ENCODE peak calls at places on chromosomes 16 and 17, in five cellular contexts. G, R, E, Q and B are unnamed samples.
A peak's percentile ranks its signal among the peaks of the same experiment; 100 is the strongest.

GRCh38 chr16:10408824-10409381 is 23.0 kb downstream of the ATF7IP2 start:
- DNase-seq in Q (peak; percentile 38), G (no peak), R (peak; percentile 50), E (no peak), B (peak; percentile 38)

GRCh38 chr16:89828199-89828869 is at the start of gene SPIRE2:
- DNase-seq in G (no peak), E (no peak), R (peak; percentile 85), Q (no peak), B (peak; percentile 87)

GRCh38 chr17:32794533-32795246 is 82.2 kb downstream of the MYO1D start:
- DNase-seq in R (peak; percentile 85), G (no peak), E (no peak), Q (peak; percentile 87), B (peak; percentile 25)

GRCh38 chr17:59828478-59828760 is 64.3 kb downstream of the TUBD1 start:
- DNase-seq in G (no peak), E (no peak), R (no peak), Q (no peak), B (no peak)

GRCh38 chr17:80786470-80786869 is 205.2 kb upstream of the CHMP6 start:
- DNase-seq in Q (no peak), R (no peak), E (no peak), G (no peak), B (no peak)

GRCh38 chr17:82830249-82830661 is 9.6 kb downstream of the ZNF750 start:
- DNase-seq in R (no peak), Q (no peak), E (no peak), G (no peak), B (no peak)

GRCh38 chr17:43966276-43966675 is 12.5 kb upstream of the PYY start:
- DNase-seq in R (no peak), G (no peak), E (no peak), Q (no peak), B (no peak)

GRCh38 chr16:78505544-78506371 is 406.3 kb downstream of the WWOX start:
- DNase-seq in Q (peak; percentile 80), R (peak; percentile 17), E (no peak), G (no peak), B (peak; percentile 26)

GRCh38 chr17:75869282-75870141 is 8.9 kb downstream of the TRIM47 start:
- DNase-seq in E (no peak), Q (peak; percentile 99), G (peak; percentile 56), R (no peak), B (peak; percentile 17)

GRCh38 chr17:62727916-62728672 is 80.0 kb downstream of the MARCHF10 start:
- DNase-seq in R (peak; percentile 19), G (no peak), E (no peak), Q (no peak), B (peak; percentile 44)

GRCh38 chr16:85041184-85041928 is 13.8 kb downstream of the KIAA0513 start:
- DNase-seq in Q (no peak), E (no peak), R (no peak), G (no peak), B (no peak)

GRCh38 chr16:81798311-81799137 is 19.4 kb downstream of the PLCG2 start:
- DNase-seq in Q (no peak), G (no peak), R (no peak), E (peak; percentile 97), B (peak; percentile 12)

GRCh38 chr17:38611872-38612376 is 6.2 kb upstream of the SRCIN1 start:
- DNase-seq in E (no peak), G (no peak), R (no peak), Q (no peak), B (no peak)

GRCh38 chr16:54197758-54198157 is 88.8 kb downstream of the IRX3 start:
- DNase-seq in E (no peak), G (no peak), R (no peak), Q (no peak), B (no peak)

GRCh38 chr17:8955021-8955420 is 10.5 kb downstream of the PIK3R5 start:
- DNase-seq in G (no peak), R (no peak), E (no peak), Q (no peak), B (no peak)

GRCh38 chr17:42097691-42098661 is at the start of gene ZNF385C:
- DNase-seq in Q (no peak), E (no peak), R (no peak), G (no peak), B (peak; percentile 62)

DNA sequence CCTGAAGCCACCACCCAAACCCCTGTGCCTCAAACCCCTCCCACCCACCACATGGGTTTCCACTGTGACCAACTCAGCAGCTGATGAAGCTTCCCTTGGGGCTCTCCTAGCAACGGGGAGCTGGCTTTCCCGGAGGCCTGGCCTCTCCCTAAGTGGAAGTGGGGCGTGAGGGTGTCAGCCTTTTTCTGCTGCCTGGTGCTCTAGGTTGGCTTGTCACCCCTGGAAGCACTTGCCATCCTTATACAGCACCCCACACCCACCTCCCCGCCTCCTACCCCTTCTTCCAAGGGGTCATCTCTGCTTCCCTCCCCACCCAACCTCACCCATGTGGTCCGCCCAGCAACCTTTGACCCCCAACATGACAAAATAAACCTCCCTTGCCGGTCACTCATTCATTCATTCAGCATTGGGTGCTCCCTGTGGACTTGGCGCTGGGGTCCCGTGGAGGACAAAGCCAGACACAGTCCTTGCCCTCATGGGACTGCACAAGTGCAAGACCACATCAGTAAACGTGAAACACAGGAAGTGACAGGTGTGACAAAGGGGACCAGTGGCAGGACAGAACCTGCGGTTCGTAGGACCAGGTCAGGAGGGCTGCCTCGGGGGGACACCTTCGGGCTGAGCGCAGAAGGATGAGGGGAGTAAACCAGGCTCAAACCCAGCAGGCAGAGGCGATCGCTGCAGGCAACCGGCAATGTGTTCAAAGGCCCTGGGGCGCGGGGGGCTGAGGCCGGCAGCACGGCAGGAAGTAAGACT is 185.2 kb downstream of the SEC14L1 start:
- DNase-seq in G (no peak), Q (no peak), R (no peak), E (no peak), B (no peak)
- TF ChIP-seq JUNB in G (no peak), Q (no peak), R (no peak), E (no peak), B (no peak)

DNA sequence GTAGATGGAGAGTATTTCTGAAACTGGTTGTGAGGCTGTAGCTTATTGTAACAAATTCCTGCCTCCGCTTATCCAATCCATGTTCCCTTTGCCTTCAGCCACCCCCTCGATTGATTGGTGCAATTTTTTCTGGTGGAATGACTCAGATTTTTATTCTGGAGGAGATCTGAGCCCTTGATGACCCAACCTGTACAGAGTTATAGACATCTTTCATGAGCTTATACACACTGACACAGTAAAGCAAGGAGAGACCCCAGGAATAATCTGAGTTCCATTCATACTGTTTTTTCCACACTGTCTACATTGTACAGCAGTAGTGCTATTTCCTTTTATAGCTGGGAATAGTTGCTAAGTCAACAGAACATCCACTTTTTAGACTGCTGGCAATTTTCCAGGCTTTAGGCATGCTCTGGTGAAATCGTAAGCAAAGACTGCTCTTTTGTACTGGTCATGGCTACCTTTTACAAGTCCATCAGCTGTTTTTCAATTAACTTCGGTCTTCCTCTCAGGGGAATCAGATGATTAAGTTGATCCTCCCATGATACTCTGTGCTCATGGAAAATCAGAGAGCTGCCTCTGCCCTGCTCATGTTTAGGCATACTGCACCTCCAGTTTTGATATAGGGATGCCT is 30.1 kb downstream of the CCL4 start:
- DNase-seq in R (no peak), G (no peak), Q (peak; percentile 81), E (no peak), B (no peak)
- TF ChIP-seq JUNB in R (no peak), G (no peak), Q (no peak), E (no peak), B (no peak)

GRCh38 chr17:40850287-40850972 is 16.6 kb downstream of the KRT12 start:
- DNase-seq in Q (no peak), E (no peak), R (no peak), G (no peak), B (no peak)

GRCh38 chr17:40852378-40852777 is 14.6 kb downstream of the KRT12 start:
- DNase-seq in Q (no peak), R (peak; percentile 31), E (no peak), G (no peak), B (no peak)

GRCh38 chr17:40857535-40857934 is 9.5 kb downstream of the KRT12 start:
- DNase-seq in E (no peak), R (no peak), G (no peak), Q (no peak), B (no peak)

GRCh38 chr17:40859536-40859935 is 7.5 kb downstream of the KRT12 start:
- DNase-seq in G (no peak), R (no peak), E (no peak), Q (no peak), B (no peak)

DNA sequence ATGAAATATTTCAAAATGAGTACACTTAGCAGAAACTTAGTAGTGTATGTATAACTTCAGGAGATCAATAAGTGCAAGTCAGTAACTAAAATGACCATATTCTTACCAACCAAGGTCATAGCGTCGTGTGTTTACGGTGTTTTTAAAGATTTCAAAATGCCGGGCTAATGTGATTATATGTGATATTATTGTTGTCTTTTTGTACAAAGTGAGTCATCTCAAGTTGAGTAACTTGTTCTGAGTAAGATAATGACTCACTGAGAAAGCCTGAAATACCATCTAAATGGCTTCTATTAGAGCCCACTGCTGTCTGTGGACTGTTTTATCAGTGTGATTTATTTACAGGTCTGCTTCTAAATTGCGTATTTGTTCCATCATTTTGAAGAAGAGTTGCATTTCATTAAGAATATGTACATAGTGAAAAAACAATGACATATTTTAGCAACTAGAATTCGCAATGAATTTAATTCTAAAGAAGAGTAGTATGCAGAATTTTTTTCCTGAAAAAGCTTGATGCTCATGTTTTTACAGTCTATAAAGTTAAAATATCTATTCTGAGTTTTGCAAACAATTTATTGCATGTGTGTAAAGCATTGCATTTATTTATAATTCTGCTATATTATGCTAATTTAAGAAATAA is 12.7 kb downstream of the KRT12 start:
- DNase-seq in R (peak; percentile 66), E (no peak), G (peak; percentile 71), Q (peak; percentile 55), B (no peak)
- TF ChIP-seq JUNB in R (peak; percentile 76), E (no peak), G (peak; percentile 100), Q (no peak), B (no peak)

DNA sequence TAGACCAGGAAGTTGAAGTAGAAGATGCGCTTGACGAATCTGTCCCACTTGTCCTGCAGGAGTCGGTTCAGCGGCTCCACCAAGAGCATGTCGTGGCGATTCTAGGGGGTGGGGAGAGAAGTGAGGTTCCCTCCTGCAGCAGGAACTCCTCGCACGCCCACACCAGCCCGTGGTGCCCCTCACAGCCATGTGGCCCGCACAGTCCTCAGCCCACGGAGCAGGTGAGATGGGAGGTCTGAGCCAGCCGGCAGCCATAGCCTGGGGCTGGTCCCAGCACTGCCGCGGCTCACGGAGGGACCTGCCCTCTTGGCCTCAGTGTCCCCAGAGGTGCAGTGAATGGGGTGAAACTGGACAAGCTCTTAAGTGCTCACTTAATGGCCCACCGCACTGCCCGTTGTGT is 23.4 kb downstream of the TRPV1 start:
- DNase-seq in E (no peak), G (no peak), Q (no peak), R (no peak), B (no peak)
- TF ChIP-seq JUNB in E (no peak), G (no peak), Q (no peak), R (no peak), B (no peak)